ENCODE peak calls at places on chromosome 22, in nine cellular contexts. L is effector memory CD4-positive, alpha-beta T cell; B is prostate gland; D is aorta; N is GM12878; W is BJ; Y is right lobe of liver; F is CD4-positive, alpha-beta T cell; J is K562. O is an unnamed sample. For H3K27me3, the result is how much of the 10 kb centered on the place peaks cover.

GRCh38 chr22:37248251-37248650 is 4.2 kb upstream of the RAC2 start:
- DNase-seq in L (no peak), B (no peak), D (peak), N (no peak), W (no peak), Y (no peak), F (no peak), J (no peak), O (no peak)

GRCh38 chr22:37485006-37485713 is 1.0 kb downstream of the MFNG start:
- DNase-seq in L (peak), B (no peak), D (no peak), N (no peak), W (no peak), Y (peak), F (peak), J (no peak), O (peak)

GRCh38 chr22:19181786-19182471 is 3.4 kb upstream of the SLC25A1 start:
- DNase-seq in L (no peak), B (no peak), D (no peak), N (no peak), W (no peak), Y (no peak), F (no peak), J (no peak), O (no peak)

GRCh38 chr22:19051381-19051780 is 70.8 kb downstream of the DGCR2 start:
- DNase-seq in L (no peak), B (no peak), D (no peak), N (no peak), W (no peak), Y (no peak), F (no peak), J (no peak), O (no peak)

GRCh38 chr22:36739185-36739584 is 35.6 kb upstream of the CACNG2 start:
- DNase-seq in L (no peak), B (no peak), D (no peak), N (no peak), W (no peak), Y (no peak), F (no peak), J (no peak), O (no peak)

GRCh38 chr22:39300198-39300830 is 19.1 kb downstream of the RPL3 start:
- DNase-seq in L (no peak), B (no peak), D (no peak), N (no peak), W (no peak), Y (no peak), F (no peak), J (no peak), O (no peak)

GRCh38 chr22:39718921-39719320 is 148.4 kb downstream of the CACNA1I start:
- DNase-seq in L (no peak), B (no peak), D (peak), N (no peak), W (no peak), Y (no peak), F (no peak), J (no peak), O (no peak)

GRCh38 chr22:20569059-20570058 is 61.9 kb downstream of the MED15 start:
- DNase-seq in L (peak), B (peak), D (peak), N (peak), W (peak), Y (no peak), F (peak), J (no peak), O (peak)

GRCh38 chr22:29359469-29359868 is 28.9 kb downstream of the AP1B1 start:
- DNase-seq in L (no peak), B (peak), D (no peak), N (no peak), W (no peak), Y (peak), F (no peak), J (peak), O (no peak)

GRCh38 chr22:42967933-42968332 is 47.0 kb downstream of the PACSIN2 start:
- DNase-seq in L (no peak), B (no peak), D (peak), N (no peak), W (no peak), Y (peak), F (no peak), J (peak), O (no peak)

GRCh38 chr22:36781656-36782627 is 6.0 kb upstream of the IFT27 start:
- DNase-seq in L (peak), B (peak), D (peak), N (peak), W (no peak), Y (peak), F (peak), J (peak), O (peak)

GRCh38 chr22:37827056-37827455 is 3.9 kb downstream of the GALR3 start:
- DNase-seq in L (no peak), B (no peak), D (no peak), N (no peak), W (no peak), Y (no peak), F (no peak), J (no peak), O (no peak)

GRCh38 chr22:33853200-33854097 is 66.8 kb downstream of the LARGE1 start:
- DNase-seq in L (no peak), B (peak), D (peak), N (peak), W (peak), Y (peak), F (no peak), J (no peak), O (no peak)

GRCh38 chr22:20107951-20108756 is 7.8 kb upstream of the RANBP1 start:
- DNase-seq in L (no peak), B (no peak), D (peak), N (no peak), W (no peak), Y (peak), F (no peak), J (no peak), O (no peak)

GRCh38 chr22:43060213-43060612 is 29.0 kb downstream of the TTLL1 start:
- DNase-seq in L (no peak), B (no peak), D (no peak), N (no peak), W (no peak), Y (no peak), F (no peak), J (peak), O (no peak)

GRCh38 chr22:30609260-30610185 is 2.5 kb downstream of the TCN2 start:
- DNase-seq in L (no peak), B (no peak), D (no peak), N (peak), W (peak), Y (peak), F (no peak), J (peak), O (no peak)

GRCh38 chr22:39773976-39774539 is 119.5 kb downstream of the ENTHD1 start:
- DNase-seq in L (no peak), B (peak), D (no peak), N (peak), W (no peak), Y (no peak), F (peak), J (no peak), O (no peak)

DNA sequence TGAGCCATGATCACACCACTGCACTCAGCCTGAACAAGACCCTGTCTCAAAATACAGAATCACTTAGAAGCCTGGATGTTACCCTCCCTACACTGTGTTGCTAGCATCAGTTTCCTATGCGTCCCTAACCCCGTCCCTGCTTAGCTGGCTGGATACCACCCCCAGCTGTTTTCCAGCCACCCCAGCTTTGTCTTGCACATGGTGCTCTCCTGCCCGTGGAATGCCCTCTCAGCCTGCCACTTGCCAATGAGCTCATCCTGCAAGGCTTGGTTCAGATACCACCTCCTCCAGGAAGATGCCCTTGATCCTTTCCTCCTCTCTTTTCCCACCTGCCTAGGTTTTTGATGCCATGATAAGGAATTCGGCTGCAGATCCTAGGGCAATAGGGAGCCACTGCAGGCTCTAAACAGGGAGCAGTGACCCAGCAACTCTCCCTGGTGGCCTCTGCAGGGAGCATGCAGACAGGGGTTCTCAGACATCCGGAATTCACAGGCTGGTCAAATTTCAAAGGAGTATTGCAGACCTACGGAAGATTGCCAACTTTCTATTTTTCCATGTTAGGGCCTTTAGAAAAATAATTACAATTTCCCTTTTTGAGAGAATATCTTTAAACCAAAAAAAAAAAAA is 52.7 kb upstream of the WNT7B start:
- DNase-seq in L (no peak), B (no peak), D (peak), N (no peak), W (no peak), Y (peak), F (no peak), J (no peak), O (no peak)
- H3K27me3 ChIP-seq in L (under half), B (under half), D (under half), N (under half), W (under half), Y (under half), F (under half), J (under half), O (under half)

GRCh38 chr22:48251629-48252028 is 1489.2 kb downstream of the TBC1D22A start:
- DNase-seq in L (no peak), B (no peak), D (no peak), N (no peak), W (no peak), Y (no peak), F (no peak), J (no peak), O (no peak)
- H3K27me3 ChIP-seq in L (under half), B (under half), D (under half), N (under half), W (under half), Y (under half), F (under half), J (under half), O (under half)

GRCh38 chr22:26426924-26427323 is 2.1 kb upstream of the ASPHD2 start:
- DNase-seq in L (no peak), B (no peak), D (no peak), N (no peak), W (no peak), Y (no peak), F (no peak), J (no peak), O (no peak)
- H3K27me3 ChIP-seq in L (under half), B (under half), D (under half), N (under half), W (under half), Y (under half), F (under half), J (under half), O (under half)

GRCh38 chr22:21815958-21816357 is 51.5 kb downstream of the MAPK1 start:
- DNase-seq in L (no peak), B (no peak), D (no peak), N (no peak), W (no peak), Y (no peak), F (no peak), J (peak), O (no peak)

GRCh38 chr22:21807545-21807944 is 59.9 kb downstream of the MAPK1 start:
- DNase-seq in L (no peak), B (no peak), D (no peak), N (no peak), W (no peak), Y (no peak), F (no peak), J (no peak), O (no peak)

GRCh38 chr22:21815357-21815756 is 52.1 kb downstream of the MAPK1 start:
- DNase-seq in L (no peak), B (no peak), D (no peak), N (no peak), W (no peak), Y (no peak), F (no peak), J (no peak), O (no peak)

GRCh38 chr22:21808130-21808529 is 59.3 kb downstream of the MAPK1 start:
- DNase-seq in L (no peak), B (no peak), D (no peak), N (no peak), W (no peak), Y (no peak), F (no peak), J (no peak), O (no peak)

GRCh38 chr22:21811982-21812381 is 55.5 kb downstream of the MAPK1 start:
- DNase-seq in L (no peak), B (no peak), D (no peak), N (no peak), W (no peak), Y (no peak), F (no peak), J (no peak), O (no peak)
- H3K27me3 ChIP-seq in L (under half), B (under half), D (under half), N (under half), W (under half), Y (under half), F (under half), J (under half), O (under half)

DNA sequence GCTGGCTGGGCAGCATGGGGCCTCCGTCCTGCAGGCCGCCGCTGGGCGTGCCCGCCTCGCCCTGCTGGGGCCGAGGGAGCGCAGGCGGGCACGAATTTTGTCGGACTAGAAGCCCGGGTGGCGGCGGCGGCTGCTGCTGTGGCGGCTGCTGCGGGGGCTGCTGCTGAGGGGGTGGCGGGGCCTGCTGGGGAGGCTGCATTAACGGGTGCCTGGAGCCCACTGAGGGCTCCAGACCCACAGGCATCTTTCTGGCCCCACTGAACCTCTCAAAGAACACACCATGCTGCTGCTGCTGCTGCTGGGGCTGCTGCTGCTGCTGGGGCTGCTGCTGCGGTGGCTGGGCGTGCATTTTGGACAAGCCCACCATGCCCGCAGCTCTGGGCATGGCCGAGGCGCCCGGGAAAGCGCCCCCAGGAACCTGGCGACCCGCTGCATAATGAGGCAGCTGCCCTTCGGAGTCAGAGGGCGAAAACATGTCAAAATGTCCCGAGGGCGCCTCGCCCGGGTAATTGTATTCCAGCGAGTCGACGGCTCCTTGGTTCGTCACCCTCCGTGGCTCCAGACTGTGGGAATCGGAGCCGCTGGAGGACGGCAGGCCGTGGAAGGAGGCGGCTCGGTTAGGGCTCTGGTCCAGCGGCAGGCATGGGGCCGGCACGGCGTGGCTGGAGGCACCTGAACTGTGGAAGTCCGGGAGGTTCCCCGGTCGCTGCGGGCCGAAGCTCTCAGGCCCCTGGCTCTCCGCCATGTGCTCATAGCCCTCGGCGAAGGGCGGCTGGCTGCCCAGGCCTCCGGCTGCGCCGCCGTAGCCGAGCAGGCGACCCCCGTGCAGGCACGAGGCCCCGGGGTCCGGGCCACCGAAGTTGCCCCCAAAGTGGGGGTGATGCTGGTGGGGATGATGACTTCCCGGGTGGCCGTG is 2.0 kb downstream of the MN1 start:
- DNase-seq in L (no peak), B (no peak), D (peak), N (no peak), W (no peak), Y (peak), F (no peak), J (no peak), O (no peak)
- H3K27me3 ChIP-seq in L (under half), B (under half), D (under half), N (under half), W (under half), Y (under half), F (under half), J (under half), O (under half)

DNA sequence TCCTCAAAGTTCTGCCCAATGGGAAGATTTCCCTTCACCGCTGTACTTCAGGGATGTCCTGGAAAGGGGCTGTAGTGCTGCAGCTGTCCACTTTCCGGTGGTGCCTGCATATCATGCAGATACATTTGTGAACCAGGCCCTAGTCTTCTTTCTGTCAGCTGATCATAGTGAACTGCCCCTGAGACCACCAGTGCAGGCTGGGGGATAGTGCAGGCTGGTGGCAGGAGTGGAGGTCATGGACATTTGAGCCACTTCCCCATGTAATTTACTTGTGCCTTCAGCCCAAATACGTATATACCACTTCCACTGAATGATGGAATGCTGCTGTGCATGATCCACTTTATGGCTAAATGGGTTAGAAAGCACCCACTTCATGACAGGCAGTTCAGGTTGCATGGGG is 120.0 kb downstream of the ZNF280B start:
- DNase-seq in L (no peak), B (no peak), D (no peak), N (no peak), W (no peak), Y (no peak), F (no peak), J (no peak), O (no peak)
- H3K27me3 ChIP-seq in L (under half), B (under half), D (under half), N (under half), W (under half), Y (under half), F (under half), J (under half), O (under half)

DNA sequence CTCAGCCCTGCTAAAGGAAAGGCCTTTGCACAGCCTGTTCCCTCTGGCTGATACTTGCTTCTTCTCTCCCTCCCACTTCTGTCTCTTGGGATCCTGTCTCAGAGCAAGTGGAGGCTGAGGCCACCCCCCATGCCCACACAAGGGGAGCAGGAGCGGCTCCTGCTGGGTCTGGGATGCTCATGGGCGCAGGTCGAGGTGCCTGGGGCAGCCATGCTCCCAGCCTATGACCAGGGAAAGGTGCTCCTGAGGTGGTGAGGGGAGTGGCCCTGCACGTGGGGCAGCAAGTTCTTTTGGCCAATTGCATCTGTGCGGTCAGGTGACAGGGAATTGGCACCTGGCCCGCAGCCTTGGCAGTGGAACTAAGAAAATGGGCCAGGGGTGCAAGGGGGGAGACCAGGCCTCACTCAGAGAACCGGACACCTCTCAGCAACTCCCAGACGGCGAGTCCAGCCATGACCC is 1.5 kb downstream of the MAPK11 start:
- DNase-seq in L (no peak), B (peak), D (no peak), N (no peak), W (no peak), Y (no peak), F (no peak), J (no peak), O (no peak)
- H3K27me3 ChIP-seq in L (under half), B (under half), D (under half), N (under half), W (under half), Y (under half), F (under half), J (under half), O (under half)

DNA sequence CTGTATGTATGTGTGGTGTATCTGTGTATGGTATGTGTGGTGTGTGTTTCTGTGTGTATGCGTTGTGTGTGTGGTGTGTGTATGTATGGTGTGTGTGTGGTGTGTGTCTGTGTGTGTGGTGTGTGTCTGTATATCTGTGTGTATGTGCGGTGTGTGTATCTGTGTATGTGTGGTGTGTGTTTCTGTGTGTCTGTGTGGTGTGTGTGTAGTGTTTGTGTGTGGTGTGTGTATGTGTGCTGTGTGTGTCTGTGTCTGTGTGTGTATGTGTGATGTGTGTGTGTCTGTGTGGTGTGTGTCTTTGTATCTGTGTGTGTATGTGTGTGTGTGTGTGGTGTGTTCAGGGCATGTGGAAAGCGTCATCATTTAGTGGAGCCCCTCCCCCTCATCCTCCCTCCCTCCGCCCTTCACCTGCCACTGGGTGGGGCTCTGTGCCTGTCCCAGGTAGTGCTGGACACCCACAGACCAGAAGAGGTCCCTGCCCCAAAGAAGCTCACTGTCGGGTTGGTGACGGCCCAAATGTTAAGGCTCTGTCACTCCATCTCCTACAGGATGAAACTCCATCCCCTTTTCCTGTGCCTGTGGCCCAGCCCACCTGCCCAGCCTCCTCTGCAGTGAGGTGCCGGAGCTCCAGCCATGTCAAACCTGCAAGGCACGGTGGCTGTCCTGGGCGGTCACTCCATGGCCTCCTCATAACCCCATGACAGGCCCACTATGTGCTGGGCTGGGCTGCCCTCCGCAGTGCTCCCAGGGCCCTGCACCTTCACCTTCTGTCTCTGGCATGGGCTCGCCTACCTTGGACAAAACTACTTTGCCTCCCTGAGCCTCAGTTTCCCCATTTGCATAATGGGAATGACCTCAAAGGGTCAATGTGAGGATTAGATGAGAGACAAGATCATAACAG is 23.4 kb upstream of the SHISAL1 start:
- DNase-seq in L (no peak), B (no peak), D (no peak), N (no peak), W (no peak), Y (no peak), F (no peak), J (no peak), O (no peak)
- H3K27me3 ChIP-seq in L (under half), B (under half), D (under half), N (under half), W (under half), Y (under half), F (under half), J (under half), O (under half)

GRCh38 chr22:24517446-24517845 is 22.3 kb downstream of the UPB1 start:
- DNase-seq in L (no peak), B (no peak), D (no peak), N (no peak), W (no peak), Y (no peak), F (no peak), J (no peak), O (no peak)
- H3K27me3 ChIP-seq in L (under half), B (under half), D (under half), N (under half), W (under half), Y (under half), F (under half), J (under half), O (under half)

O was measured in CD8-positive, alpha-beta memory T cell.